ENCODE peak calls at places on chromosomes 5 and 9, in six cellular contexts. H is fibroblast of mammary gland, F is activated B cell treated with CpG ODN at 0.5 μM for 24 hours, G is lung microvascular endothelial cell, S is endothelial cell, X is nephron progenitor cell. L is an unnamed sample.

GRCh38 chr5:159427180-159428012 is 97.1 kb upstream of the IL12B start:
- DNase-seq in G (no peak), H (no peak), F (no peak), X (no peak), S (no peak), L (no peak)

GRCh38 chr9:98916660-98917059 is 27.0 kb upstream of the COL15A1 start:
- DNase-seq in S (peak; percentile 39), X (peak; percentile 71), G (no peak), H (peak; percentile 25), F (no peak), L (no peak)

GRCh38 chr9:3191715-3192114 is 334.1 kb downstream of the RFX3 start:
- DNase-seq in F (no peak), G (no peak), S (no peak), H (no peak), X (no peak), L (no peak)

GRCh38 chr9:133770076-133770777 is 32.1 kb upstream of the SARDH start:
- DNase-seq in F (no peak), G (no peak), X (no peak), S (no peak), H (no peak), L (no peak)

GRCh38 chr9:124708633-124709032 is 62.5 kb downstream of the NR6A1 start:
- DNase-seq in F (no peak), S (no peak), G (no peak), X (no peak), H (peak; percentile 31), L (no peak)

GRCh38 chr5:147413266-147413665 is 96.6 kb downstream of the DPYSL3 start:
- DNase-seq in X (no peak), S (no peak), F (no peak), H (no peak), G (no peak), L (no peak)

GRCh38 chr5:178271726-178272479 is 39.3 kb upstream of the PHYKPL start:
- DNase-seq in S (no peak), H (no peak), F (no peak), G (no peak), X (no peak), L (no peak)

GRCh38 chr9:95626885-95627558 is 110.3 kb upstream of the PTCH1 start:
- DNase-seq in H (no peak), S (no peak), G (peak; percentile 75), X (peak; percentile 40), F (no peak), L (peak; percentile 38)

GRCh38 chr5:10913181-10913810 is 152.3 kb upstream of the DAP start:
- DNase-seq in G (no peak), H (no peak), F (no peak), X (no peak), S (no peak), L (no peak)

GRCh38 chr5:177502886-177503285 is 5.5 kb upstream of the PDLIM7 start:
- DNase-seq in G (no peak), X (no peak), S (no peak), H (no peak), F (no peak), L (no peak)

GRCh38 chr5:149007174-149007573 is 55.7 kb downstream of the SH3TC2 start:
- DNase-seq in X (no peak), G (no peak), H (peak; percentile 77), F (no peak), S (no peak), L (no peak)

GRCh38 chr5:126178521-126178920 is 244.7 kb upstream of the GRAMD2B start:
- DNase-seq in G (no peak), S (no peak), F (no peak), H (peak; percentile 84), X (no peak), L (no peak)